ENCODE peak calls at places on chromosome 13, in five cellular contexts. R is chondrocyte; W is Ammon's horn; K is activated T-cell treated with anti-CD3 and anti-CD28 coated beads, Interleukin-2, amount 50 U/mL, for 72 hours; S is cardiac muscle cell. P is an unnamed sample.

GRCh38 chr13:37608750-37609339 is 10.3 kb upstream of the POSTN start:
- DNase-seq in W (no peak), S (no peak), K (no peak), R (no peak), P (no peak)

GRCh38 chr13:75345191-75345590 is 136.8 kb downstream of the TBC1D4 start:
- DNase-seq in R (no peak), K (no peak), W (no peak), S (peak; percentile 18), P (no peak)

GRCh38 chr13:114102521-114103288 is 29.7 kb downstream of the RASA3 start:
- DNase-seq in S (no peak), W (no peak), K (no peak), R (peak; percentile 85), P (no peak)

GRCh38 chr13:77113496-77113895 is 86.5 kb upstream of the FBXL3 start:
- DNase-seq in W (no peak), S (no peak), R (no peak), K (no peak), P (no peak)

GRCh38 chr13:19048381-19048780 is 133.2 kb downstream of the TUBA3C start:
- DNase-seq in K (no peak), S (no peak), W (no peak), R (no peak), P (no peak)

GRCh38 chr13:92677571-92677970 is 549.0 kb upstream of the GPC6 start:
- DNase-seq in S (no peak), R (no peak), W (no peak), K (no peak), P (no peak)

GRCh38 chr13:89066868-89067466 is 1395.8 kb downstream of the SLITRK5 start:
- DNase-seq in K (peak; percentile 13), R (no peak), W (peak; percentile 72), S (peak; percentile 38), P (peak; percentile 44)

GRCh38 chr13:98910501-98910951 is 67.3 kb downstream of the DOCK9 start:
- DNase-seq in W (no peak), K (peak; percentile 47), R (no peak), S (peak; percentile 74), P (no peak)

GRCh38 chr13:24063281-24063851 is 97.2 kb upstream of the SPATA13 start:
- DNase-seq in K (peak; percentile 3), W (no peak), S (peak; percentile 78), R (no peak), P (no peak)

GRCh38 chr13:48545608-48546007 is 12.7 kb upstream of the RCBTB2 start:
- DNase-seq in S (no peak), K (no peak), W (no peak), R (no peak), P (no peak)